ENCODE peak calls at places on chromosomes 6 and 20, in nine cellular contexts. One of them, this sample, is unnamed.

GRCh38 chr6:166046232-166046631 is 121.4 kb downstream of the TBXT start:
- DNase-seq in HS-5: no peak
- DNase-seq in mesendoderm: peak
- DNase-seq in HL-60: no peak
- DNase-seq in endothelial cell: no peak
- DNase-seq in SK-MEL-5: no peak
- DNase-seq in activated CD4-positive, alpha-beta T cell treated with anti-CD3 and anti-CD28 coated beads for 48 hours: no peak
- DNase-seq in upper lobe of right lung: no peak
- DNase-seq in lung: no peak
- DNase-seq in this sample: no peak

GRCh38 chr20:61369731-61370520 is 117.9 kb downstream of the CDH4 start:
- DNase-seq in endothelial cell: no peak
- DNase-seq in SK-MEL-5: no peak
- DNase-seq in lung: no peak
- DNase-seq in HL-60: no peak
- DNase-seq in mesendoderm: no peak
- DNase-seq in activated CD4-positive, alpha-beta T cell treated with anti-CD3 and anti-CD28 coated beads for 48 hours: no peak
- DNase-seq in upper lobe of right lung: no peak
- DNase-seq in HS-5: no peak
- DNase-seq in this sample: no peak

GRCh38 chr20:39326050-39326449 is 363.9 kb downstream of the DHX35 start:
- DNase-seq in SK-MEL-5: no peak
- DNase-seq in lung: no peak
- DNase-seq in activated CD4-positive, alpha-beta T cell treated with anti-CD3 and anti-CD28 coated beads for 48 hours: no peak
- DNase-seq in HS-5: no peak
- DNase-seq in upper lobe of right lung: no peak
- DNase-seq in endothelial cell: no peak
- DNase-seq in HL-60: no peak
- DNase-seq in mesendoderm: no peak
- DNase-seq in this sample: no peak

GRCh38 chr20:63071541-63072181 is 64.9 kb upstream of the BHLHE23 start:
- DNase-seq in lung: no peak
- DNase-seq in activated CD4-positive, alpha-beta T cell treated with anti-CD3 and anti-CD28 coated beads for 48 hours: peak
- DNase-seq in SK-MEL-5: peak
- DNase-seq in endothelial cell: no peak
- DNase-seq in upper lobe of right lung: no peak
- DNase-seq in mesendoderm: peak
- DNase-seq in HS-5: peak
- DNase-seq in HL-60: no peak
- DNase-seq in this sample: no peak

GRCh38 chr6:118708055-118708454 is 56.7 kb upstream of the CEP85L start:
- DNase-seq in endothelial cell: no peak
- DNase-seq in activated CD4-positive, alpha-beta T cell treated with anti-CD3 and anti-CD28 coated beads for 48 hours: peak
- DNase-seq in HL-60: no peak
- DNase-seq in SK-MEL-5: no peak
- DNase-seq in lung: no peak
- DNase-seq in mesendoderm: peak
- DNase-seq in HS-5: no peak
- DNase-seq in upper lobe of right lung: no peak
- DNase-seq in this sample: no peak

GRCh38 chr6:2037230-2037926 is 208.0 kb downstream of the GMDS start:
- DNase-seq in HS-5: no peak
- DNase-seq in mesendoderm: peak
- DNase-seq in SK-MEL-5: peak
- DNase-seq in endothelial cell: no peak
- DNase-seq in activated CD4-positive, alpha-beta T cell treated with anti-CD3 and anti-CD28 coated beads for 48 hours: no peak
- DNase-seq in HL-60: no peak
- DNase-seq in lung: no peak
- DNase-seq in upper lobe of right lung: no peak
- DNase-seq in this sample: no peak

GRCh38 chr6:30883743-30884520 is at the start of gene DDR1:
- DNase-seq in SK-MEL-5: no peak
- DNase-seq in HS-5: no peak
- DNase-seq in mesendoderm: peak
- DNase-seq in activated CD4-positive, alpha-beta T cell treated with anti-CD3 and anti-CD28 coated beads for 48 hours: peak
- DNase-seq in endothelial cell: no peak
- DNase-seq in upper lobe of right lung: peak
- DNase-seq in HL-60: no peak
- DNase-seq in lung: peak
- DNase-seq in this sample: no peak

GRCh38 chr6:167481527-167481926 is 156.6 kb downstream of the TTLL2 start:
- DNase-seq in HS-5: no peak
- DNase-seq in SK-MEL-5: no peak
- DNase-seq in HL-60: no peak
- DNase-seq in upper lobe of right lung: no peak
- DNase-seq in lung: no peak
- DNase-seq in endothelial cell: no peak
- DNase-seq in mesendoderm: peak
- DNase-seq in activated CD4-positive, alpha-beta T cell treated with anti-CD3 and anti-CD28 coated beads for 48 hours: no peak
- DNase-seq in this sample: no peak

GRCh38 chr20:38579219-38579618 is 1.8 kb upstream of the ADIG start:
- DNase-seq in activated CD4-positive, alpha-beta T cell treated with anti-CD3 and anti-CD28 coated beads for 48 hours: no peak
- DNase-seq in HS-5: no peak
- DNase-seq in endothelial cell: no peak
- DNase-seq in SK-MEL-5: peak
- DNase-seq in lung: no peak
- DNase-seq in upper lobe of right lung: no peak
- DNase-seq in HL-60: no peak
- DNase-seq in mesendoderm: no peak
- DNase-seq in this sample: no peak

GRCh38 chr20:58245181-58245891 is 16.9 kb upstream of the ANKRD60 start:
- DNase-seq in HS-5: no peak
- DNase-seq in SK-MEL-5: no peak
- DNase-seq in HL-60: no peak
- DNase-seq in mesendoderm: no peak
- DNase-seq in upper lobe of right lung: no peak
- DNase-seq in lung: no peak
- DNase-seq in endothelial cell: no peak
- DNase-seq in activated CD4-positive, alpha-beta T cell treated with anti-CD3 and anti-CD28 coated beads for 48 hours: no peak
- DNase-seq in this sample: no peak

GRCh38 chr6:11785953-11786579 is 7.5 kb upstream of the ADTRP start:
- DNase-seq in endothelial cell: no peak
- DNase-seq in HL-60: no peak
- DNase-seq in HS-5: no peak
- DNase-seq in lung: peak
- DNase-seq in SK-MEL-5: no peak
- DNase-seq in upper lobe of right lung: no peak
- DNase-seq in activated CD4-positive, alpha-beta T cell treated with anti-CD3 and anti-CD28 coated beads for 48 hours: peak
- DNase-seq in mesendoderm: no peak
- DNase-seq in this sample: no peak

GRCh38 chr6:53015486-53015885 is 20.4 kb upstream of the GSTA4 start:
- DNase-seq in endothelial cell: no peak
- DNase-seq in HL-60: no peak
- DNase-seq in activated CD4-positive, alpha-beta T cell treated with anti-CD3 and anti-CD28 coated beads for 48 hours: no peak
- DNase-seq in SK-MEL-5: no peak
- DNase-seq in lung: no peak
- DNase-seq in HS-5: no peak
- DNase-seq in upper lobe of right lung: no peak
- DNase-seq in mesendoderm: no peak
- DNase-seq in this sample: no peak

GRCh38 chr6:25392372-25392771 is 113.2 kb downstream of the CARMIL1 start:
- DNase-seq in lung: no peak
- DNase-seq in HS-5: no peak
- DNase-seq in endothelial cell: no peak
- DNase-seq in SK-MEL-5: no peak
- DNase-seq in activated CD4-positive, alpha-beta T cell treated with anti-CD3 and anti-CD28 coated beads for 48 hours: no peak
- DNase-seq in mesendoderm: no peak
- DNase-seq in upper lobe of right lung: no peak
- DNase-seq in HL-60: no peak
- DNase-seq in this sample: no peak

GRCh38 chr6:129346964-129347363 is 363.0 kb downstream of the ARHGAP18 start:
- DNase-seq in lung: no peak
- DNase-seq in HL-60: no peak
- DNase-seq in endothelial cell: no peak
- DNase-seq in HS-5: no peak
- DNase-seq in SK-MEL-5: no peak
- DNase-seq in upper lobe of right lung: no peak
- DNase-seq in activated CD4-positive, alpha-beta T cell treated with anti-CD3 and anti-CD28 coated beads for 48 hours: no peak
- DNase-seq in mesendoderm: no peak
- DNase-seq in this sample: no peak

GRCh38 chr6:109474995-109475394 is 8.0 kb downstream of the ZBTB24 start:
- DNase-seq in HL-60: no peak
- DNase-seq in SK-MEL-5: no peak
- DNase-seq in HS-5: no peak
- DNase-seq in activated CD4-positive, alpha-beta T cell treated with anti-CD3 and anti-CD28 coated beads for 48 hours: no peak
- DNase-seq in mesendoderm: no peak
- DNase-seq in lung: no peak
- DNase-seq in endothelial cell: no peak
- DNase-seq in upper lobe of right lung: no peak
- DNase-seq in this sample: no peak

GRCh38 chr6:170041526-170041925 is 249.4 kb downstream of the DLL1 start:
- DNase-seq in activated CD4-positive, alpha-beta T cell treated with anti-CD3 and anti-CD28 coated beads for 48 hours: no peak
- DNase-seq in HS-5: no peak
- DNase-seq in mesendoderm: no peak
- DNase-seq in upper lobe of right lung: no peak
- DNase-seq in endothelial cell: no peak
- DNase-seq in lung: no peak
- DNase-seq in HL-60: no peak
- DNase-seq in SK-MEL-5: no peak
- DNase-seq in this sample: no peak

GRCh38 chr6:16337280-16337975 is 99.0 kb downstream of the GMPR start:
- DNase-seq in HL-60: no peak
- DNase-seq in lung: peak
- DNase-seq in upper lobe of right lung: peak
- DNase-seq in HS-5: peak
- DNase-seq in activated CD4-positive, alpha-beta T cell treated with anti-CD3 and anti-CD28 coated beads for 48 hours: no peak
- DNase-seq in endothelial cell: no peak
- DNase-seq in SK-MEL-5: no peak
- DNase-seq in mesendoderm: no peak
- DNase-seq in this sample: no peak

GRCh38 chr6:39054577-39055142 is 6.1 kb downstream of the GLP1R start:
- DNase-seq in HS-5: no peak
- DNase-seq in lung: no peak
- DNase-seq in SK-MEL-5: no peak
- DNase-seq in endothelial cell: no peak
- DNase-seq in mesendoderm: no peak
- DNase-seq in activated CD4-positive, alpha-beta T cell treated with anti-CD3 and anti-CD28 coated beads for 48 hours: no peak
- DNase-seq in upper lobe of right lung: peak
- DNase-seq in HL-60: no peak
- DNase-seq in this sample: no peak

GRCh38 chr20:60658661-60659060 is 593.4 kb upstream of the CDH4 start:
- DNase-seq in HS-5: no peak
- DNase-seq in upper lobe of right lung: no peak
- DNase-seq in lung: no peak
- DNase-seq in endothelial cell: no peak
- DNase-seq in SK-MEL-5: no peak
- DNase-seq in mesendoderm: no peak
- DNase-seq in HL-60: no peak
- DNase-seq in activated CD4-positive, alpha-beta T cell treated with anti-CD3 and anti-CD28 coated beads for 48 hours: no peak
- DNase-seq in this sample: no peak

GRCh38 chr20:39480644-39481043 is 518.5 kb downstream of the DHX35 start:
- DNase-seq in SK-MEL-5: no peak
- DNase-seq in activated CD4-positive, alpha-beta T cell treated with anti-CD3 and anti-CD28 coated beads for 48 hours: no peak
- DNase-seq in upper lobe of right lung: no peak
- DNase-seq in lung: no peak
- DNase-seq in HL-60: no peak
- DNase-seq in HS-5: no peak
- DNase-seq in endothelial cell: no peak
- DNase-seq in mesendoderm: no peak
- DNase-seq in this sample: no peak

GRCh38 chr20:49559411-49560081 is 8.4 kb downstream of the PTGIS start:
- DNase-seq in activated CD4-positive, alpha-beta T cell treated with anti-CD3 and anti-CD28 coated beads for 48 hours: no peak
- DNase-seq in upper lobe of right lung: no peak
- DNase-seq in endothelial cell: no peak
- DNase-seq in SK-MEL-5: no peak
- DNase-seq in HL-60: no peak
- DNase-seq in mesendoderm: no peak
- DNase-seq in lung: no peak
- DNase-seq in HS-5: no peak
- DNase-seq in this sample: no peak

GRCh38 chr6:138798028-138798427 is 2.1 kb downstream of the ECT2L start:
- DNase-seq in SK-MEL-5: no peak
- DNase-seq in HS-5: no peak
- DNase-seq in endothelial cell: no peak
- DNase-seq in HL-60: no peak
- DNase-seq in lung: no peak
- DNase-seq in upper lobe of right lung: no peak
- DNase-seq in mesendoderm: no peak
- DNase-seq in activated CD4-positive, alpha-beta T cell treated with anti-CD3 and anti-CD28 coated beads for 48 hours: no peak
- DNase-seq in this sample: no peak

GRCh38 chr6:47633141-47633540 is 65.2 kb upstream of the ADGRF4 start:
- DNase-seq in upper lobe of right lung: no peak
- DNase-seq in HL-60: no peak
- DNase-seq in activated CD4-positive, alpha-beta T cell treated with anti-CD3 and anti-CD28 coated beads for 48 hours: no peak
- DNase-seq in endothelial cell: no peak
- DNase-seq in lung: no peak
- DNase-seq in HS-5: no peak
- DNase-seq in SK-MEL-5: peak
- DNase-seq in mesendoderm: peak
- DNase-seq in this sample: no peak

GRCh38 chr6:151679081-151679480 is 128.4 kb upstream of the ESR1 start:
- DNase-seq in mesendoderm: no peak
- DNase-seq in HS-5: peak
- DNase-seq in endothelial cell: no peak
- DNase-seq in lung: no peak
- DNase-seq in SK-MEL-5: no peak
- DNase-seq in upper lobe of right lung: no peak
- DNase-seq in HL-60: no peak
- DNase-seq in activated CD4-positive, alpha-beta T cell treated with anti-CD3 and anti-CD28 coated beads for 48 hours: peak
- DNase-seq in this sample: no peak

GRCh38 chr20:45359069-45359405 is 3.9 kb upstream of the SYS1 start:
- DNase-seq in SK-MEL-5: no peak
- DNase-seq in activated CD4-positive, alpha-beta T cell treated with anti-CD3 and anti-CD28 coated beads for 48 hours: no peak
- DNase-seq in mesendoderm: no peak
- DNase-seq in upper lobe of right lung: peak
- DNase-seq in endothelial cell: no peak
- DNase-seq in HL-60: no peak
- DNase-seq in HS-5: no peak
- DNase-seq in lung: peak
- DNase-seq in this sample: no peak

GRCh38 chr6:31877125-31877650 is 1.6 kb downstream of the SLC44A4 start:
- DNase-seq in upper lobe of right lung: no peak
- DNase-seq in endothelial cell: no peak
- DNase-seq in HS-5: no peak
- DNase-seq in activated CD4-positive, alpha-beta T cell treated with anti-CD3 and anti-CD28 coated beads for 48 hours: no peak
- DNase-seq in mesendoderm: no peak
- DNase-seq in SK-MEL-5: no peak
- DNase-seq in HL-60: no peak
- DNase-seq in lung: no peak
- DNase-seq in this sample: no peak

GRCh38 chr20:61597996-61598395 is 345.9 kb downstream of the CDH4 start:
- DNase-seq in activated CD4-positive, alpha-beta T cell treated with anti-CD3 and anti-CD28 coated beads for 48 hours: no peak
- DNase-seq in upper lobe of right lung: no peak
- DNase-seq in SK-MEL-5: no peak
- DNase-seq in mesendoderm: no peak
- DNase-seq in HS-5: no peak
- DNase-seq in lung: no peak
- DNase-seq in HL-60: no peak
- DNase-seq in endothelial cell: no peak
- DNase-seq in this sample: no peak

GRCh38 chr20:57186192-57186591 is 80.2 kb downstream of the BMP7 start:
- DNase-seq in activated CD4-positive, alpha-beta T cell treated with anti-CD3 and anti-CD28 coated beads for 48 hours: no peak
- DNase-seq in endothelial cell: no peak
- DNase-seq in SK-MEL-5: no peak
- DNase-seq in HS-5: no peak
- DNase-seq in lung: no peak
- DNase-seq in HL-60: no peak
- DNase-seq in upper lobe of right lung: no peak
- DNase-seq in mesendoderm: no peak
- DNase-seq in this sample: no peak

GRCh38 chr6:33923857-33924514 is 120.2 kb upstream of the MLN start:
- DNase-seq in activated CD4-positive, alpha-beta T cell treated with anti-CD3 and anti-CD28 coated beads for 48 hours: no peak
- DNase-seq in lung: no peak
- DNase-seq in SK-MEL-5: no peak
- DNase-seq in endothelial cell: no peak
- DNase-seq in HL-60: no peak
- DNase-seq in mesendoderm: no peak
- DNase-seq in HS-5: no peak
- DNase-seq in upper lobe of right lung: no peak
- DNase-seq in this sample: no peak

GRCh38 chr20:2751868-2752630 is 48.4 kb downstream of the CPXM1 start:
- DNase-seq in HS-5: no peak
- DNase-seq in SK-MEL-5: no peak
- DNase-seq in activated CD4-positive, alpha-beta T cell treated with anti-CD3 and anti-CD28 coated beads for 48 hours: peak
- DNase-seq in HL-60: no peak
- DNase-seq in upper lobe of right lung: peak
- DNase-seq in endothelial cell: no peak
- DNase-seq in mesendoderm: no peak
- DNase-seq in lung: no peak
- DNase-seq in this sample: no peak

GRCh38 chr6:136166815-136167214 is 83.3 kb downstream of the MTFR2 start:
- DNase-seq in activated CD4-positive, alpha-beta T cell treated with anti-CD3 and anti-CD28 coated beads for 48 hours: no peak
- DNase-seq in HL-60: no peak
- DNase-seq in SK-MEL-5: no peak
- DNase-seq in endothelial cell: no peak
- DNase-seq in mesendoderm: no peak
- DNase-seq in upper lobe of right lung: no peak
- DNase-seq in lung: no peak
- DNase-seq in HS-5: no peak
- DNase-seq in this sample: no peak

This sample was measured in CMK.